ENCODE peak calls at places on chromosomes 4 and X, in five cellular contexts. One of them, this sample, is unnamed.

GRCh38 chrX:77900688-77901087 is 1.4 kb downstream of the COX7B start:
- DNase-seq in mucosa of descending colon: no peak
- DNase-seq in effector memory CD4-positive, alpha-beta T cell: no peak
- DNase-seq in foreskin fibroblast: no peak
- DNase-seq in fibroblast of pulmonary artery: peak; percentile 18
- DNase-seq in this sample: no peak

GRCh38 chrX:19772306-19772705 is 115.1 kb downstream of the SH3KBP1 start:
- DNase-seq in fibroblast of pulmonary artery: peak; percentile 49
- DNase-seq in mucosa of descending colon: no peak
- DNase-seq in foreskin fibroblast: peak; percentile 68
- DNase-seq in effector memory CD4-positive, alpha-beta T cell: no peak
- DNase-seq in this sample: no peak

GRCh38 chrX:73215263-73215662 is 612 bp upstream of the NAP1L2 start:
- DNase-seq in fibroblast of pulmonary artery: no peak
- DNase-seq in mucosa of descending colon: no peak
- DNase-seq in effector memory CD4-positive, alpha-beta T cell: no peak
- DNase-seq in foreskin fibroblast: no peak
- DNase-seq in this sample: no peak

GRCh38 chr4:27397886-27398285 is 537.2 kb downstream of the STIM2 start:
- DNase-seq in foreskin fibroblast: peak; percentile 79
- DNase-seq in fibroblast of pulmonary artery: peak; percentile 67
- DNase-seq in effector memory CD4-positive, alpha-beta T cell: no peak
- DNase-seq in mucosa of descending colon: no peak
- DNase-seq in this sample: no peak

GRCh38 chr4:111492501-111492900 is 652.8 kb upstream of the FAM241A start:
- DNase-seq in effector memory CD4-positive, alpha-beta T cell: no peak
- DNase-seq in mucosa of descending colon: no peak
- DNase-seq in fibroblast of pulmonary artery: no peak
- DNase-seq in foreskin fibroblast: no peak
- DNase-seq in this sample: no peak

GRCh38 chrX:109601458-109601857 is 23.5 kb downstream of the KCNE5 start:
- DNase-seq in fibroblast of pulmonary artery: no peak
- DNase-seq in mucosa of descending colon: no peak
- DNase-seq in foreskin fibroblast: no peak
- DNase-seq in effector memory CD4-positive, alpha-beta T cell: no peak
- DNase-seq in this sample: no peak

GRCh38 chr4:81113024-81113423 is 82.5 kb downstream of the BMP3 start:
- DNase-seq in mucosa of descending colon: no peak
- DNase-seq in foreskin fibroblast: no peak
- DNase-seq in effector memory CD4-positive, alpha-beta T cell: no peak
- DNase-seq in fibroblast of pulmonary artery: no peak
- DNase-seq in this sample: no peak

GRCh38 chr4:53537606-53538005 is 53.7 kb downstream of the LNX1 start:
- DNase-seq in foreskin fibroblast: no peak
- DNase-seq in effector memory CD4-positive, alpha-beta T cell: no peak
- DNase-seq in mucosa of descending colon: no peak
- DNase-seq in fibroblast of pulmonary artery: no peak
- DNase-seq in this sample: no peak

GRCh38 chr4:182593864-182594263 is 323.3 kb downstream of the DCTD start:
- DNase-seq in fibroblast of pulmonary artery: peak; percentile 80
- DNase-seq in effector memory CD4-positive, alpha-beta T cell: no peak
- DNase-seq in mucosa of descending colon: no peak
- DNase-seq in foreskin fibroblast: no peak
- DNase-seq in this sample: no peak

GRCh38 chr4:7787067-7787466 is 152.6 kb downstream of the AFAP1 start:
- DNase-seq in effector memory CD4-positive, alpha-beta T cell: no peak
- DNase-seq in mucosa of descending colon: no peak
- DNase-seq in fibroblast of pulmonary artery: no peak
- DNase-seq in foreskin fibroblast: no peak
- DNase-seq in this sample: no peak

GRCh38 chrX:78643106-78643505 is 16.0 kb downstream of the RTL3 start:
- DNase-seq in fibroblast of pulmonary artery: peak; percentile 24
- DNase-seq in mucosa of descending colon: no peak
- DNase-seq in foreskin fibroblast: peak; percentile 65
- DNase-seq in effector memory CD4-positive, alpha-beta T cell: no peak
- DNase-seq in this sample: no peak

GRCh38 chr4:8331567-8331955 is 62.0 kb downstream of the HTRA3 start:
- DNase-seq in effector memory CD4-positive, alpha-beta T cell: no peak
- DNase-seq in fibroblast of pulmonary artery: no peak
- DNase-seq in mucosa of descending colon: no peak
- DNase-seq in foreskin fibroblast: no peak
- DNase-seq in this sample: no peak

GRCh38 chr4:83019794-83020497 is 9.3 kb upstream of the LIN54 start:
- DNase-seq in foreskin fibroblast: no peak
- DNase-seq in fibroblast of pulmonary artery: no peak
- DNase-seq in effector memory CD4-positive, alpha-beta T cell: no peak
- DNase-seq in mucosa of descending colon: no peak
- DNase-seq in this sample: no peak

GRCh38 chr4:98995183-98996055 is at the start of gene METAP1:
- DNase-seq in effector memory CD4-positive, alpha-beta T cell: peak; percentile 94
- DNase-seq in foreskin fibroblast: peak; percentile 97
- DNase-seq in mucosa of descending colon: peak; percentile 98
- DNase-seq in fibroblast of pulmonary artery: peak; percentile 93
- DNase-seq in this sample: peak; percentile 80

GRCh38 chrX:72716766-72717165 is 2.7 kb upstream of the PHKA1 start:
- DNase-seq in foreskin fibroblast: peak; percentile 37
- DNase-seq in fibroblast of pulmonary artery: no peak
- DNase-seq in mucosa of descending colon: no peak
- DNase-seq in effector memory CD4-positive, alpha-beta T cell: no peak
- DNase-seq in this sample: no peak

GRCh38 chrX:40170830-40171512 is 73.2 kb upstream of the BCOR start:
- DNase-seq in effector memory CD4-positive, alpha-beta T cell: no peak
- DNase-seq in foreskin fibroblast: no peak
- DNase-seq in fibroblast of pulmonary artery: no peak
- DNase-seq in mucosa of descending colon: peak; percentile 35
- DNase-seq in this sample: no peak

GRCh38 chr4:135418353-135418752 is 1216.8 kb upstream of the PABPC4L start:
- DNase-seq in effector memory CD4-positive, alpha-beta T cell: no peak
- DNase-seq in mucosa of descending colon: no peak
- DNase-seq in foreskin fibroblast: no peak
- DNase-seq in fibroblast of pulmonary artery: peak; percentile 29
- DNase-seq in this sample: no peak

DNA sequence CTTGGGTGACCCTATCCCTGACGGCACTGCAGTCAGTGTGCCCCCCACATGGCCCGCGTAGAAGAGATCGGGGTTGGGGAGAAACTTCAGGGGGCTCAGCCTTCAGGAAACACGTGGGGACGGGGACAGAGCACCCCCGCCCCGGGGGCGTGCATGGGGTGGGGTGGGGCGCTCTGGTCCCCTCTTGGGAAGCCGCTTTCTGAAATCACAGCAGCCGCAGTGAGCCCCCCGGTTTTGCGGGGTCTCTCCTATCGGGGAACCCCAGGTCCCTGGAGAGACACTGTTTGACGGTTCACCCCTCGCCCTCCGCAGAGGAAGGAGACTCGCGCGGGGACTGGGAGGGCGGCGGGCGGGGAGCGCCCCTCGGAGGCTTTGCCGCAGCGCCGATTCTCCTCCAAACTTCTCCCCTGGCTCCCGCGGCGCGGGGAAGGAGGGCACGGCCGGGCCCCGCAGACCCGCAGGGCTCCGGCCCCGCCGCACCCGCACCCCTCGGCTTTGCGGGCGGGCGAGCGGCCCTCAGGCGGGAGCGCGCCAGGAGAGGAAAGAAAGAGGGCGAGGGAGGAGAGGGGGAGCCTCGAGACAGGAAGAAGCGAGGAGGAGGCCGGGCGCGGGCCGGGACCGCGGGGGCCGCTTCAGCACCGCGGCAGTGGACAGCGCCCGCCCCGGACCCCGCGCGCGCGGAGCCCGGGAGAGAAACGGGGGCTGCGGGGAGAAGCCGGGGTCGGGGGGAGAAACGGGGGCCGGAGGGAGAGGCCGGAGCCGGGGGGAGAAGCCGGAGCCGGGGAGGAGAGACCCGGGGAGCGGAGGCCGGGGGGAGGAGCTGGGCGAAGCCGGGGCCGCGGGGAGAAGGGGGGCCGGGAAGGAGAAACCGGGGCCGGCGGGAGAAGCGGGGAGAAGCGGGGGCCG is 613 bp downstream of the CPLX1 start:
- DNase-seq in effector memory CD4-positive, alpha-beta T cell: no peak
- DNase-seq in foreskin fibroblast: peak; percentile 47
- DNase-seq in mucosa of descending colon: peak; percentile 35
- DNase-seq in fibroblast of pulmonary artery: peak; percentile 18
- DNase-seq in this sample: no peak
- H3K4me3 ChIP-seq in effector memory CD4-positive, alpha-beta T cell: peak overlapping the region; percentile 22
- H3K4me3 ChIP-seq in foreskin fibroblast: no peak overlapping the region
- H3K4me3 ChIP-seq in mucosa of descending colon: no peak overlapping the region
- H3K4me3 ChIP-seq in fibroblast of pulmonary artery: peak overlapping the region; percentile 7
- H3K4me3 ChIP-seq in this sample: peak overlapping the region; percentile 17

GRCh38 chr4:92307886-92308285 is 4.1 kb downstream of the GRID2 start:
- DNase-seq in foreskin fibroblast: no peak
- DNase-seq in effector memory CD4-positive, alpha-beta T cell: no peak
- DNase-seq in fibroblast of pulmonary artery: no peak
- DNase-seq in mucosa of descending colon: no peak
- DNase-seq in this sample: no peak

GRCh38 chr4:92304636-92305035 is 870 bp downstream of the GRID2 start:
- DNase-seq in fibroblast of pulmonary artery: peak; percentile 13
- DNase-seq in effector memory CD4-positive, alpha-beta T cell: no peak
- DNase-seq in mucosa of descending colon: no peak
- DNase-seq in foreskin fibroblast: peak; percentile 7
- DNase-seq in this sample: no peak

GRCh38 chr4:92305148-92305877 is 1.5 kb downstream of the GRID2 start:
- DNase-seq in effector memory CD4-positive, alpha-beta T cell: no peak
- DNase-seq in fibroblast of pulmonary artery: peak; percentile 62
- DNase-seq in foreskin fibroblast: peak; percentile 64
- DNase-seq in mucosa of descending colon: no peak
- DNase-seq in this sample: no peak

GRCh38 chr4:92307156-92307555 is 3.4 kb downstream of the GRID2 start:
- DNase-seq in effector memory CD4-positive, alpha-beta T cell: no peak
- DNase-seq in foreskin fibroblast: no peak
- DNase-seq in fibroblast of pulmonary artery: no peak
- DNase-seq in mucosa of descending colon: no peak
- DNase-seq in this sample: no peak

GRCh38 chr4:92305878-92306520 is 2.2 kb downstream of the GRID2 start:
- DNase-seq in fibroblast of pulmonary artery: no peak
- DNase-seq in mucosa of descending colon: no peak
- DNase-seq in foreskin fibroblast: no peak
- DNase-seq in effector memory CD4-positive, alpha-beta T cell: no peak
- DNase-seq in this sample: no peak
- H3K4me3 ChIP-seq in fibroblast of pulmonary artery: peak overlapping the region; percentile 53
- H3K4me3 ChIP-seq in mucosa of descending colon: no peak overlapping the region
- H3K4me3 ChIP-seq in foreskin fibroblast: no peak overlapping the region
- H3K4me3 ChIP-seq in effector memory CD4-positive, alpha-beta T cell: no peak overlapping the region
- H3K4me3 ChIP-seq in this sample: peak overlapping the region; percentile 51

DNA sequence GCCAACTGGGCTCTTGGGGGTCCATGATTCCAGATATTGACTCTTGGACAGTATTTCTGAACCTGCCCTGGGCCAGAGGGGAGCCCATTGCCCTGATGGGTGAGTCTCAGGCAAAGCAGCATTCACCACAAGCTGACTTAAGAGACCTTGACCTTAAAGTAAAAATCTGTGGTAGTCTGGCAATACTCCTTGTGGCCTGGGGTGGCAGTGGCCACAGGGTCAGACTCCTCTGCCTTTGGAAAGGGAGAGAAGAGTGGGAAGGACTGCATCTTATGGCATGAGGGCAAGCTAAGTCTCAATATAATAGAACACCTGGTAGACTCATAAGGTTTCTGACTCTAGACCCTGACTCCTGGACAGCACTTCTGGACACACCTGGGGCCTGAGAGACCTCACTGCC is 340.3 kb upstream of the MAD2L1 start:
- DNase-seq in fibroblast of pulmonary artery: no peak
- DNase-seq in mucosa of descending colon: no peak
- DNase-seq in effector memory CD4-positive, alpha-beta T cell: no peak
- DNase-seq in foreskin fibroblast: no peak
- DNase-seq in this sample: no peak
- H3K4me3 ChIP-seq in fibroblast of pulmonary artery: no peak overlapping the region
- H3K4me3 ChIP-seq in mucosa of descending colon: no peak overlapping the region
- H3K4me3 ChIP-seq in effector memory CD4-positive, alpha-beta T cell: no peak overlapping the region
- H3K4me3 ChIP-seq in foreskin fibroblast: no peak overlapping the region
- H3K4me3 ChIP-seq in this sample: no peak overlapping the region

GRCh38 chrX:143837444-143837843 is 46.4 kb upstream of the UBE2NL start:
- DNase-seq in foreskin fibroblast: no peak
- DNase-seq in fibroblast of pulmonary artery: no peak
- DNase-seq in mucosa of descending colon: no peak
- DNase-seq in effector memory CD4-positive, alpha-beta T cell: no peak
- DNase-seq in this sample: no peak

GRCh38 chrX:143837010-143837409 is 46.9 kb upstream of the UBE2NL start:
- DNase-seq in fibroblast of pulmonary artery: no peak
- DNase-seq in foreskin fibroblast: no peak
- DNase-seq in effector memory CD4-positive, alpha-beta T cell: no peak
- DNase-seq in mucosa of descending colon: no peak
- DNase-seq in this sample: no peak
- H3K4me3 ChIP-seq in fibroblast of pulmonary artery: no peak overlapping the region
- H3K4me3 ChIP-seq in foreskin fibroblast: no peak overlapping the region
- H3K4me3 ChIP-seq in effector memory CD4-positive, alpha-beta T cell: no peak overlapping the region
- H3K4me3 ChIP-seq in mucosa of descending colon: no peak overlapping the region
- H3K4me3 ChIP-seq in this sample: no peak overlapping the region

DNA sequence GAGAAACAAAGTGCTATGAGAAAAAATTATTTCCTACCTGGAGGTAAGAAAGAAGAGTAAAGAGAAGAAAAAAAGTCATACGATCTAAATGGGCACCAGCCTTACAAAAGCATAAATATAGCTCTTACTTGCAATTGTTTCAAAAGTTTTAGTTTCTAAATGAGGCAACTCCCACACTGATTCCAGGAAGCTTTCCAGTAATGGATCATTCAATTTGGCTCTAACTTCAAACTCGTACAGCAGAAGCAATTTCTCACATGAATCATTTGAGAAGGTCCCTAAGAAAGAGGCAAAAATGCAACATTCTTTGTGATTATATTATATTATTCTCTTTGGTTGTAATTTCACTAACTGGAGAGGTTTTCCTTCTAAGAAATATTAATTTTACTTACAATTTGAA is 109.9 kb downstream of the DLG3 start:
- DNase-seq in foreskin fibroblast: no peak
- DNase-seq in effector memory CD4-positive, alpha-beta T cell: no peak
- DNase-seq in fibroblast of pulmonary artery: peak; percentile 18
- DNase-seq in mucosa of descending colon: no peak
- DNase-seq in this sample: no peak
- H3K4me3 ChIP-seq in foreskin fibroblast: no peak overlapping the region
- H3K4me3 ChIP-seq in effector memory CD4-positive, alpha-beta T cell: no peak overlapping the region
- H3K4me3 ChIP-seq in fibroblast of pulmonary artery: no peak overlapping the region
- H3K4me3 ChIP-seq in mucosa of descending colon: no peak overlapping the region
- H3K4me3 ChIP-seq in this sample: no peak overlapping the region

This sample was measured in AG04450.